ENCODE peak calls at places on chromosome 1, in five cellular contexts. M is COR-L47; C is right cardiac atrium; K is activated naive CD4-positive, alpha-beta T cell; N is activated CD8-positive, alpha-beta memory T cell treated with anti-CD3 and anti-CD28 coated beads, Interleukin-2, amount 50 U/mL, for 48 hours. R is an unnamed sample.

GRCh38 chr1:9717193-9718005 is 65.9 kb downstream of the PIK3CD start:
- DNase-seq in C (peak), N (peak), M (no peak), K (peak), R (no peak)

GRCh38 chr1:151853411-151853930 is at the start of gene THEM5:
- DNase-seq in N (peak), M (no peak), K (no peak), C (no peak), R (no peak)

GRCh38 chr1:158999301-159000069 is 10.2 kb upstream of the IFI16 start:
- DNase-seq in M (no peak), C (peak), N (no peak), K (no peak), R (peak)

GRCh38 chr1:200856716-200857352 is 15.9 kb upstream of the GPR25 start:
- DNase-seq in M (no peak), C (no peak), K (no peak), N (no peak), R (no peak)

GRCh38 chr1:202632241-202632640 is 78.0 kb downstream of the SYT2 start:
- DNase-seq in K (no peak), C (no peak), N (no peak), M (no peak), R (no peak)

GRCh38 chr1:238177960-238178359 is 287.2 kb upstream of the ZP4 start:
- DNase-seq in M (no peak), K (no peak), N (no peak), C (no peak), R (no peak)

GRCh38 chr1:5690878-5691277 is 301.3 kb downstream of the NPHP4 start:
- DNase-seq in K (no peak), N (no peak), M (no peak), C (no peak), R (no peak)

GRCh38 chr1:180674603-180675530 is 43.0 kb downstream of the XPR1 start:
- DNase-seq in N (no peak), C (no peak), K (no peak), M (no peak), R (no peak)

GRCh38 chr1:45979778-45980176 is 152.7 kb downstream of the PIK3R3 start:
- DNase-seq in C (no peak), M (peak), N (no peak), K (no peak), R (no peak)

GRCh38 chr1:55472784-55473183 is 257.6 kb upstream of the USP24 start:
- DNase-seq in M (no peak), N (no peak), C (no peak), K (no peak), R (no peak)

GRCh38 chr1:211535338-211535737 is 43.4 kb upstream of the RD3 start:
- DNase-seq in M (no peak), K (no peak), N (no peak), C (no peak), R (no peak)

GRCh38 chr1:78884685-78885452 is 121.7 kb downstream of the ADGRL4 start:
- DNase-seq in N (no peak), K (no peak), C (no peak), M (no peak), R (no peak)

R was measured in mesothelial cell of epicardium.